ENCODE peak calls at places on chromosomes 11 and 22, in ten cellular contexts. One of them, this sample, is unnamed.

GRCh38 chr11:3836903-3837302 is 3.9 kb downstream of the RHOG start:
- DNase-seq in right atrium auricular region: no peak
- DNase-seq in body of pancreas: no peak
- DNase-seq in dorsolateral prefrontal cortex: no peak
- DNase-seq in Peyer's patch: peak
- DNase-seq in epithelial cell of esophagus: no peak
- DNase-seq in BJ: no peak
- DNase-seq in AG04449: no peak
- DNase-seq in esophagus squamous epithelium: no peak
- DNase-seq in fibroblast of pulmonary artery: no peak
- DNase-seq in this sample: no peak

GRCh38 chr11:132055296-132055695 is 684.9 kb downstream of the NTM start:
- DNase-seq in right atrium auricular region: no peak
- DNase-seq in body of pancreas: no peak
- DNase-seq in dorsolateral prefrontal cortex: no peak
- DNase-seq in Peyer's patch: no peak
- DNase-seq in epithelial cell of esophagus: no peak
- DNase-seq in BJ: no peak
- DNase-seq in AG04449: no peak
- DNase-seq in esophagus squamous epithelium: no peak
- DNase-seq in fibroblast of pulmonary artery: no peak
- DNase-seq in this sample: no peak

GRCh38 chr11:10308208-10308954 is 3.5 kb downstream of the ADM start:
- DNase-seq in right atrium auricular region: no peak
- DNase-seq in body of pancreas: no peak
- DNase-seq in dorsolateral prefrontal cortex: no peak
- DNase-seq in Peyer's patch: no peak
- DNase-seq in epithelial cell of esophagus: peak
- DNase-seq in BJ: no peak
- DNase-seq in AG04449: no peak
- DNase-seq in esophagus squamous epithelium: no peak
- DNase-seq in fibroblast of pulmonary artery: no peak
- DNase-seq in this sample: no peak

GRCh38 chr11:110587129-110587528 is 125.1 kb downstream of the ARHGAP20 start:
- DNase-seq in right atrium auricular region: no peak
- DNase-seq in body of pancreas: no peak
- DNase-seq in dorsolateral prefrontal cortex: no peak
- DNase-seq in Peyer's patch: no peak
- DNase-seq in epithelial cell of esophagus: no peak
- DNase-seq in BJ: no peak
- DNase-seq in AG04449: no peak
- DNase-seq in esophagus squamous epithelium: no peak
- DNase-seq in fibroblast of pulmonary artery: no peak
- DNase-seq in this sample: no peak

GRCh38 chr11:82045748-82046457 is 687.8 kb downstream of the FAM181B start:
- DNase-seq in right atrium auricular region: no peak
- DNase-seq in body of pancreas: no peak
- DNase-seq in dorsolateral prefrontal cortex: no peak
- DNase-seq in Peyer's patch: no peak
- DNase-seq in epithelial cell of esophagus: no peak
- DNase-seq in BJ: no peak
- DNase-seq in AG04449: no peak
- DNase-seq in esophagus squamous epithelium: no peak
- DNase-seq in fibroblast of pulmonary artery: no peak
- DNase-seq in this sample: no peak

GRCh38 chr11:102530558-102530957 is at the start of gene MMP7:
- DNase-seq in right atrium auricular region: no peak
- DNase-seq in body of pancreas: peak
- DNase-seq in dorsolateral prefrontal cortex: no peak
- DNase-seq in Peyer's patch: no peak
- DNase-seq in epithelial cell of esophagus: peak
- DNase-seq in BJ: peak
- DNase-seq in AG04449: peak
- DNase-seq in esophagus squamous epithelium: no peak
- DNase-seq in fibroblast of pulmonary artery: peak
- DNase-seq in this sample: no peak

GRCh38 chr22:31625661-31626426 is 36.2 kb downstream of the PISD start:
- DNase-seq in right atrium auricular region: no peak
- DNase-seq in body of pancreas: no peak
- DNase-seq in dorsolateral prefrontal cortex: peak
- DNase-seq in Peyer's patch: no peak
- DNase-seq in epithelial cell of esophagus: peak
- DNase-seq in BJ: no peak
- DNase-seq in AG04449: no peak
- DNase-seq in esophagus squamous epithelium: no peak
- DNase-seq in fibroblast of pulmonary artery: peak
- DNase-seq in this sample: no peak

GRCh38 chr11:134158023-134158422 is 65.7 kb downstream of the NCAPD3 start:
- DNase-seq in right atrium auricular region: no peak
- DNase-seq in body of pancreas: no peak
- DNase-seq in dorsolateral prefrontal cortex: no peak
- DNase-seq in Peyer's patch: no peak
- DNase-seq in epithelial cell of esophagus: no peak
- DNase-seq in BJ: no peak
- DNase-seq in AG04449: no peak
- DNase-seq in esophagus squamous epithelium: no peak
- DNase-seq in fibroblast of pulmonary artery: no peak
- DNase-seq in this sample: no peak

GRCh38 chr11:110077866-110078325 is 15.3 kb upstream of the ZC3H12C start:
- DNase-seq in right atrium auricular region: no peak
- DNase-seq in body of pancreas: no peak
- DNase-seq in dorsolateral prefrontal cortex: no peak
- DNase-seq in Peyer's patch: no peak
- DNase-seq in epithelial cell of esophagus: peak
- DNase-seq in BJ: no peak
- DNase-seq in AG04449: no peak
- DNase-seq in esophagus squamous epithelium: no peak
- DNase-seq in fibroblast of pulmonary artery: peak
- DNase-seq in this sample: no peak

GRCh38 chr11:121656333-121657090 is 203.7 kb upstream of the SORL1-AS1 start:
- DNase-seq in right atrium auricular region: no peak
- DNase-seq in body of pancreas: no peak
- DNase-seq in dorsolateral prefrontal cortex: no peak
- DNase-seq in Peyer's patch: no peak
- DNase-seq in epithelial cell of esophagus: no peak
- DNase-seq in BJ: no peak
- DNase-seq in AG04449: no peak
- DNase-seq in esophagus squamous epithelium: no peak
- DNase-seq in fibroblast of pulmonary artery: no peak
- DNase-seq in this sample: no peak

GRCh38 chr11:57777969-57778317 is 16.3 kb downstream of the CTNND1 start:
- DNase-seq in right atrium auricular region: no peak
- DNase-seq in body of pancreas: peak
- DNase-seq in dorsolateral prefrontal cortex: no peak
- DNase-seq in Peyer's patch: no peak
- DNase-seq in epithelial cell of esophagus: peak
- DNase-seq in BJ: no peak
- DNase-seq in AG04449: no peak
- DNase-seq in esophagus squamous epithelium: no peak
- DNase-seq in fibroblast of pulmonary artery: peak
- DNase-seq in this sample: no peak

GRCh38 chr11:57773026-57773598 is 11.5 kb downstream of the CTNND1 start:
- DNase-seq in right atrium auricular region: no peak
- DNase-seq in body of pancreas: no peak
- DNase-seq in dorsolateral prefrontal cortex: no peak
- DNase-seq in Peyer's patch: no peak
- DNase-seq in epithelial cell of esophagus: no peak
- DNase-seq in BJ: no peak
- DNase-seq in AG04449: no peak
- DNase-seq in esophagus squamous epithelium: no peak
- DNase-seq in fibroblast of pulmonary artery: no peak
- DNase-seq in this sample: no peak

GRCh38 chr11:57776577-57776976 is 15.0 kb downstream of the CTNND1 start:
- DNase-seq in right atrium auricular region: no peak
- DNase-seq in body of pancreas: no peak
- DNase-seq in dorsolateral prefrontal cortex: no peak
- DNase-seq in Peyer's patch: no peak
- DNase-seq in epithelial cell of esophagus: peak
- DNase-seq in BJ: no peak
- DNase-seq in AG04449: no peak
- DNase-seq in esophagus squamous epithelium: no peak
- DNase-seq in fibroblast of pulmonary artery: no peak
- DNase-seq in this sample: no peak

GRCh38 chr11:57776101-57776511 is 14.5 kb downstream of the CTNND1 start:
- DNase-seq in right atrium auricular region: no peak
- DNase-seq in body of pancreas: no peak
- DNase-seq in dorsolateral prefrontal cortex: no peak
- DNase-seq in Peyer's patch: no peak
- DNase-seq in epithelial cell of esophagus: no peak
- DNase-seq in BJ: peak
- DNase-seq in AG04449: peak
- DNase-seq in esophagus squamous epithelium: no peak
- DNase-seq in fibroblast of pulmonary artery: peak
- DNase-seq in this sample: no peak

DNA sequence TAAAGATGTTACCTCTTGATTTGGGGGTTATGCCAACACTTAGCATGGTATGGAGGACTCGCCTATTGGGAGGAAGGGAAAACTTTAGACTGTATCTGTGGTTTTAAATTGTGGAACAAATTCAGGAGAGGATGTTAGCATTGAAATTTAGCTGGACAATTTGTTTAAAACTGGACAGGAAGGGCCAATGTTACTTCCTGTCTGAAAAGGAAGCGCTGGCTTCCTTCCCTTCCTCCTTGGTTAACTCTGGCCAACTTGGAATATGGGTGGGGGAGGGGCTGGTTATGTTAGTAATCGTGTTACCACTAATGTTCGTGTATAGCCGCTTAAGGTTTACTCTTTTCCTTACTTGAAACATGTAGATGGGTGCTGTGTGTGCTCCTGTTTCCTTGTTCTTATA is 13.9 kb downstream of the CTNND1 start:
- DNase-seq in right atrium auricular region: no peak
- DNase-seq in body of pancreas: no peak
- DNase-seq in dorsolateral prefrontal cortex: no peak
- DNase-seq in Peyer's patch: no peak
- DNase-seq in epithelial cell of esophagus: no peak
- DNase-seq in BJ: no peak
- DNase-seq in AG04449: no peak
- DNase-seq in esophagus squamous epithelium: no peak
- DNase-seq in fibroblast of pulmonary artery: no peak
- DNase-seq in this sample: no peak
- H3K4me3 ChIP-seq in right atrium auricular region: no peak
- H3K4me3 ChIP-seq in body of pancreas: no peak
- H3K4me3 ChIP-seq in dorsolateral prefrontal cortex: peak
- H3K4me3 ChIP-seq in Peyer's patch: no peak
- H3K4me3 ChIP-seq in epithelial cell of esophagus: no peak
- H3K4me3 ChIP-seq in BJ: no peak
- H3K4me3 ChIP-seq in AG04449: no peak
- H3K4me3 ChIP-seq in esophagus squamous epithelium: peak
- H3K4me3 ChIP-seq in fibroblast of pulmonary artery: peak
- H3K4me3 ChIP-seq in this sample: no peak

GRCh38 chr11:116193321-116194114 is 579.3 kb downstream of the BUD13 start:
- DNase-seq in right atrium auricular region: no peak
- DNase-seq in body of pancreas: peak
- DNase-seq in dorsolateral prefrontal cortex: peak
- DNase-seq in Peyer's patch: no peak
- DNase-seq in epithelial cell of esophagus: peak
- DNase-seq in BJ: no peak
- DNase-seq in AG04449: no peak
- DNase-seq in esophagus squamous epithelium: no peak
- DNase-seq in fibroblast of pulmonary artery: peak
- DNase-seq in this sample: peak
- TF ChIP-seq CTCF in right atrium auricular region: no peak
- TF ChIP-seq CTCF in body of pancreas: no peak
- TF ChIP-seq CTCF in dorsolateral prefrontal cortex: no peak
- TF ChIP-seq CTCF in Peyer's patch: no peak
- TF ChIP-seq CTCF in epithelial cell of esophagus: no peak
- TF ChIP-seq CTCF in BJ: no peak
- TF ChIP-seq CTCF in AG04449: peak
- TF ChIP-seq CTCF in esophagus squamous epithelium: peak
- TF ChIP-seq CTCF in fibroblast of pulmonary artery: peak
- TF ChIP-seq CTCF in this sample: no peak

DNA sequence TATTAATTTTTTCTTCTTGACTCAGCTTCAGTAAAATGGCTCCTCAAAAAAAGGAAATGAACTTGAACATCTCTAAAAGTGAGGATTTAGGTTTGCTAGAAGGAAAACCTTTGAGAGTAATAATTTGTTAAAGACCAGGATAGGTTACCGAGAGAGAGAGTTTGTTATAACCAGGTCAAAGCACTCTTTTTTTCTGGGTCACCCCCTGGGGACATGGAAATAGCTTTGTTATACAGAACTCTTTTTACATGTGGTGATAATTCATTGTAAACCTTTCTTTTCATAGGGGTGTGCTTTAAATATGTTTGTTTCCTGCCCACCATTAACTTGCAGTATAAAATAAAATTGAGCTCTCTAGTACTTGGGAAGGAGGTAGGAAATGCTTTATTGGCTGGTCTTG is 47.7 kb downstream of the DNAJC24 start:
- DNase-seq in right atrium auricular region: no peak
- DNase-seq in body of pancreas: no peak
- DNase-seq in dorsolateral prefrontal cortex: no peak
- DNase-seq in Peyer's patch: no peak
- DNase-seq in epithelial cell of esophagus: no peak
- DNase-seq in BJ: no peak
- DNase-seq in AG04449: no peak
- DNase-seq in esophagus squamous epithelium: no peak
- DNase-seq in fibroblast of pulmonary artery: no peak
- DNase-seq in this sample: no peak
- H3K4me3 ChIP-seq in right atrium auricular region: no peak
- H3K4me3 ChIP-seq in body of pancreas: no peak
- H3K4me3 ChIP-seq in dorsolateral prefrontal cortex: no peak
- H3K4me3 ChIP-seq in Peyer's patch: no peak
- H3K4me3 ChIP-seq in epithelial cell of esophagus: no peak
- H3K4me3 ChIP-seq in BJ: no peak
- H3K4me3 ChIP-seq in AG04449: no peak
- H3K4me3 ChIP-seq in esophagus squamous epithelium: no peak
- H3K4me3 ChIP-seq in fibroblast of pulmonary artery: no peak
- H3K4me3 ChIP-seq in this sample: no peak

DNA sequence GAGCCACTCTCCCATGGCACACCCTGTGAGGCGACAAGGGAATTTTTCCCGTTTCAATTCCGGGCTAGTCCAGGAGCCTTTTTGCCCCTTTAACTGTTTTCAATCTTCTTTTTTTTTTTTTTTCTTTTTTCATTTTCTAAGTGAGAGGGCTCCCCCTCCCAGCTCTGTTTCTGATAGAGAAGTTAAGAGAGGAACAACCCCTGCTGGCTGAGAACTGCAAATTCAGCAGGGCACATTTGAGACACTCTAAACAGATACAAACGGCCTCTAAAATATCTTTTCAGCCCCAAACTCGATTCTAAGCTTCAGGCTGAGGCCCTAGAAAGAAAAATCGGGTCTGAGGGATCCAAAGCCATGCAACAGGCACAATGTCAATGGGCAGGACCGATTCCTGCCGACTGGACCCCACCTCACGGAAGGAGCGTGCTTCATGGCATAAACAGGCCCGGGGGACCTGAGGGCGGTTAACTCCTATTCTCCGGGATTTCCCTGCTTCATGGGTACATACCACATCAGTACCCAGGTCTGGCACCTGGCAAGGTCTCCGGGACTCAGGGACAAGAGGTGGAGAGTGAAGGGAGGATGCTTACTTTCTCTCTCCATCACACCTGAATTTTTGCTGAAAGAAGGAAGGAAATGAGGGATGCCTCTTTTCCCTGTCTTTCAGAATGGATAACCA is 627.5 kb downstream of the BUD13 start:
- DNase-seq in right atrium auricular region: peak
- DNase-seq in body of pancreas: no peak
- DNase-seq in dorsolateral prefrontal cortex: no peak
- DNase-seq in Peyer's patch: no peak
- DNase-seq in epithelial cell of esophagus: no peak
- DNase-seq in BJ: no peak
- DNase-seq in AG04449: no peak
- DNase-seq in esophagus squamous epithelium: no peak
- DNase-seq in fibroblast of pulmonary artery: no peak
- DNase-seq in this sample: no peak
- TF ChIP-seq CTCF in right atrium auricular region: no peak
- TF ChIP-seq CTCF in body of pancreas: no peak
- TF ChIP-seq CTCF in dorsolateral prefrontal cortex: no peak
- TF ChIP-seq CTCF in Peyer's patch: no peak
- TF ChIP-seq CTCF in epithelial cell of esophagus: no peak
- TF ChIP-seq CTCF in BJ: no peak
- TF ChIP-seq CTCF in AG04449: no peak
- TF ChIP-seq CTCF in esophagus squamous epithelium: no peak
- TF ChIP-seq CTCF in fibroblast of pulmonary artery: no peak
- TF ChIP-seq CTCF in this sample: no peak

This sample was measured in LNCaP clone FGC.